ENCODE peak calls at places on chromosomes 1 and 21, in seven cellular contexts. One of them, this sample, is unnamed.
A peak's percentile ranks its signal among the peaks of the same experiment; 100 is the strongest.

GRCh38 chr21:33362044-33362555 is 37.3 kb downstream of the IFNAR1 start:
- DNase-seq in aorta: no peak
- DNase-seq in neuronal stem cell: no peak
- DNase-seq in cardiac muscle cell: no peak
- DNase-seq in mesenchymal stem cell: no peak
- DNase-seq in pancreas: no peak
- DNase-seq in tibial nerve: no peak
- DNase-seq in this sample: peak; percentile 68

GRCh38 chr1:195733826-195734225 is 874.4 kb downstream of the KCNT2 start:
- DNase-seq in aorta: no peak
- DNase-seq in neuronal stem cell: no peak
- DNase-seq in cardiac muscle cell: no peak
- DNase-seq in mesenchymal stem cell: peak; percentile 19
- DNase-seq in pancreas: no peak
- DNase-seq in tibial nerve: no peak
- DNase-seq in this sample: peak; percentile 54

GRCh38 chr1:70327306-70328076 is 27.0 kb downstream of the ANKRD13C start:
- DNase-seq in aorta: no peak
- DNase-seq in neuronal stem cell: no peak
- DNase-seq in cardiac muscle cell: no peak
- DNase-seq in mesenchymal stem cell: no peak
- DNase-seq in pancreas: no peak
- DNase-seq in tibial nerve: no peak
- DNase-seq in this sample: no peak

GRCh38 chr1:44557756-44558155 is 116.5 kb downstream of the TMEM53 start:
- DNase-seq in aorta: peak; percentile 17
- DNase-seq in neuronal stem cell: no peak
- DNase-seq in cardiac muscle cell: peak; percentile 21
- DNase-seq in mesenchymal stem cell: peak; percentile 12
- DNase-seq in pancreas: no peak
- DNase-seq in tibial nerve: no peak
- DNase-seq in this sample: no peak

GRCh38 chr1:108016451-108016920 is 51.5 kb upstream of the VAV3 start:
- DNase-seq in aorta: no peak
- DNase-seq in neuronal stem cell: no peak
- DNase-seq in cardiac muscle cell: peak; percentile 97
- DNase-seq in mesenchymal stem cell: peak; percentile 82
- DNase-seq in pancreas: no peak
- DNase-seq in tibial nerve: no peak
- DNase-seq in this sample: no peak

GRCh38 chr1:227131193-227131592 is 187.1 kb downstream of the CDC42BPA start:
- DNase-seq in aorta: no peak
- DNase-seq in neuronal stem cell: no peak
- DNase-seq in cardiac muscle cell: peak; percentile 63
- DNase-seq in mesenchymal stem cell: peak; percentile 53
- DNase-seq in pancreas: no peak
- DNase-seq in tibial nerve: no peak
- DNase-seq in this sample: peak; percentile 34

GRCh38 chr1:19057784-19058475 is 101.5 kb upstream of the IFFO2 start:
- DNase-seq in aorta: no peak
- DNase-seq in neuronal stem cell: no peak
- DNase-seq in cardiac muscle cell: no peak
- DNase-seq in mesenchymal stem cell: no peak
- DNase-seq in pancreas: no peak
- DNase-seq in tibial nerve: no peak
- DNase-seq in this sample: no peak

GRCh38 chr1:109792056-109792831 is 28.5 kb upstream of the EPS8L3 start:
- DNase-seq in aorta: peak; percentile 88
- DNase-seq in neuronal stem cell: peak; percentile 41
- DNase-seq in cardiac muscle cell: peak; percentile 98
- DNase-seq in mesenchymal stem cell: peak; percentile 96
- DNase-seq in pancreas: peak; percentile 63
- DNase-seq in tibial nerve: peak; percentile 50
- DNase-seq in this sample: peak; percentile 88

GRCh38 chr1:46719689-46720088 is 775 bp upstream of the EFCAB14 start:
- DNase-seq in aorta: no peak
- DNase-seq in neuronal stem cell: no peak
- DNase-seq in cardiac muscle cell: no peak
- DNase-seq in mesenchymal stem cell: peak; percentile 3
- DNase-seq in pancreas: no peak
- DNase-seq in tibial nerve: no peak
- DNase-seq in this sample: no peak

GRCh38 chr1:222777977-222778376 is 36.9 kb upstream of the DISP1 start:
- DNase-seq in aorta: no peak
- DNase-seq in neuronal stem cell: no peak
- DNase-seq in cardiac muscle cell: peak; percentile 84
- DNase-seq in mesenchymal stem cell: peak; percentile 16
- DNase-seq in pancreas: no peak
- DNase-seq in tibial nerve: peak; percentile 49
- DNase-seq in this sample: no peak

GRCh38 chr1:244730153-244730933 is 77.4 kb downstream of the DESI2 start:
- DNase-seq in aorta: peak; percentile 81
- DNase-seq in neuronal stem cell: peak; percentile 15
- DNase-seq in cardiac muscle cell: peak; percentile 73
- DNase-seq in mesenchymal stem cell: peak; percentile 48
- DNase-seq in pancreas: peak; percentile 72
- DNase-seq in tibial nerve: no peak
- DNase-seq in this sample: no peak

GRCh38 chr1:37605806-37606474 is 10.2 kb upstream of the GNL2 start:
- DNase-seq in aorta: no peak
- DNase-seq in neuronal stem cell: no peak
- DNase-seq in cardiac muscle cell: peak; percentile 55
- DNase-seq in mesenchymal stem cell: no peak
- DNase-seq in pancreas: no peak
- DNase-seq in tibial nerve: no peak
- DNase-seq in this sample: no peak

GRCh38 chr1:212467843-212468482 is 35.2 kb downstream of the NENF start:
- DNase-seq in aorta: peak; percentile 22
- DNase-seq in neuronal stem cell: no peak
- DNase-seq in cardiac muscle cell: no peak
- DNase-seq in mesenchymal stem cell: peak; percentile 26
- DNase-seq in pancreas: no peak
- DNase-seq in tibial nerve: no peak
- DNase-seq in this sample: no peak

GRCh38 chr1:205351984-205352713 is 4.6 kb downstream of the KLHDC8A start:
- DNase-seq in aorta: peak; percentile 64
- DNase-seq in neuronal stem cell: no peak
- DNase-seq in cardiac muscle cell: peak; percentile 40
- DNase-seq in mesenchymal stem cell: peak; percentile 61
- DNase-seq in pancreas: peak; percentile 56
- DNase-seq in tibial nerve: no peak
- DNase-seq in this sample: peak; percentile 91

GRCh38 chr1:206911064-206911663 is 10.6 kb downstream of the FCMR start:
- DNase-seq in aorta: no peak
- DNase-seq in neuronal stem cell: no peak
- DNase-seq in cardiac muscle cell: peak; percentile 82
- DNase-seq in mesenchymal stem cell: peak; percentile 71
- DNase-seq in pancreas: no peak
- DNase-seq in tibial nerve: peak; percentile 73
- DNase-seq in this sample: peak; percentile 40

GRCh38 chr1:906532-907420 is 16.9 kb upstream of the SAMD11 start:
- DNase-seq in aorta: peak; percentile 76
- DNase-seq in neuronal stem cell: no peak
- DNase-seq in cardiac muscle cell: peak; percentile 35
- DNase-seq in mesenchymal stem cell: peak; percentile 46
- DNase-seq in pancreas: no peak
- DNase-seq in tibial nerve: no peak
- DNase-seq in this sample: no peak

GRCh38 chr21:29384608-29385359 is 86.1 kb downstream of the BACH1 start:
- DNase-seq in aorta: no peak
- DNase-seq in neuronal stem cell: no peak
- DNase-seq in cardiac muscle cell: no peak
- DNase-seq in mesenchymal stem cell: no peak
- DNase-seq in pancreas: no peak
- DNase-seq in tibial nerve: no peak
- DNase-seq in this sample: no peak

GRCh38 chr1:215682232-215682631 is 115.1 kb downstream of the KCTD3 start:
- DNase-seq in aorta: no peak
- DNase-seq in neuronal stem cell: no peak
- DNase-seq in cardiac muscle cell: no peak
- DNase-seq in mesenchymal stem cell: no peak
- DNase-seq in pancreas: no peak
- DNase-seq in tibial nerve: no peak
- DNase-seq in this sample: no peak

GRCh38 chr1:54650417-54650816 is 8.8 kb downstream of the MROH7 start:
- DNase-seq in aorta: no peak
- DNase-seq in neuronal stem cell: no peak
- DNase-seq in cardiac muscle cell: no peak
- DNase-seq in mesenchymal stem cell: no peak
- DNase-seq in pancreas: no peak
- DNase-seq in tibial nerve: no peak
- DNase-seq in this sample: no peak

GRCh38 chr1:205588691-205589445 is 42.9 kb downstream of the ELK4 start:
- DNase-seq in aorta: peak; percentile 73
- DNase-seq in neuronal stem cell: no peak
- DNase-seq in cardiac muscle cell: peak; percentile 75
- DNase-seq in mesenchymal stem cell: peak; percentile 60
- DNase-seq in pancreas: no peak
- DNase-seq in tibial nerve: no peak
- DNase-seq in this sample: no peak

GRCh38 chr1:235990376-235990795 is 74.5 kb downstream of the NID1 start:
- DNase-seq in aorta: no peak
- DNase-seq in neuronal stem cell: no peak
- DNase-seq in cardiac muscle cell: peak; percentile 96
- DNase-seq in mesenchymal stem cell: no peak
- DNase-seq in pancreas: no peak
- DNase-seq in tibial nerve: no peak
- DNase-seq in this sample: no peak

GRCh38 chr1:225426395-225427248 is 1.2 kb downstream of the LBR start:
- DNase-seq in aorta: peak; percentile 81
- DNase-seq in neuronal stem cell: no peak
- DNase-seq in cardiac muscle cell: peak; percentile 35
- DNase-seq in mesenchymal stem cell: peak; percentile 49
- DNase-seq in pancreas: peak; percentile 73
- DNase-seq in tibial nerve: peak; percentile 5
- DNase-seq in this sample: peak; percentile 30

GRCh38 chr1:234753979-234754378 is 144.0 kb upstream of the IRF2BP2 start:
- DNase-seq in aorta: no peak
- DNase-seq in neuronal stem cell: no peak
- DNase-seq in cardiac muscle cell: no peak
- DNase-seq in mesenchymal stem cell: no peak
- DNase-seq in pancreas: no peak
- DNase-seq in tibial nerve: no peak
- DNase-seq in this sample: no peak

GRCh38 chr1:234756857-234757256 is 146.9 kb upstream of the IRF2BP2 start:
- DNase-seq in aorta: no peak
- DNase-seq in neuronal stem cell: no peak
- DNase-seq in cardiac muscle cell: no peak
- DNase-seq in mesenchymal stem cell: no peak
- DNase-seq in pancreas: no peak
- DNase-seq in tibial nerve: no peak
- DNase-seq in this sample: no peak

GRCh38 chr1:234755449-234755863 is 145.5 kb upstream of the IRF2BP2 start:
- DNase-seq in aorta: peak; percentile 88
- DNase-seq in neuronal stem cell: no peak
- DNase-seq in cardiac muscle cell: peak; percentile 94
- DNase-seq in mesenchymal stem cell: peak; percentile 79
- DNase-seq in pancreas: peak; percentile 71
- DNase-seq in tibial nerve: peak; percentile 90
- DNase-seq in this sample: no peak

GRCh38 chr1:234758851-234759250 is 148.9 kb upstream of the IRF2BP2 start:
- DNase-seq in aorta: no peak
- DNase-seq in neuronal stem cell: no peak
- DNase-seq in cardiac muscle cell: no peak
- DNase-seq in mesenchymal stem cell: peak; percentile 92
- DNase-seq in pancreas: no peak
- DNase-seq in tibial nerve: no peak
- DNase-seq in this sample: no peak

GRCh38 chr1:234756066-234756783 is 146.2 kb upstream of the IRF2BP2 start:
- DNase-seq in aorta: no peak
- DNase-seq in neuronal stem cell: no peak
- DNase-seq in cardiac muscle cell: peak; percentile 51
- DNase-seq in mesenchymal stem cell: peak; percentile 46
- DNase-seq in pancreas: no peak
- DNase-seq in tibial nerve: no peak
- DNase-seq in this sample: no peak
- H3K4me1 ChIP-seq in aorta: no peaks in the 10 kb centered on the region
- H3K4me1 ChIP-seq in neuronal stem cell: peaks cover 7% of the 10 kb centered on the region
- H3K4me1 ChIP-seq in cardiac muscle cell: peaks cover 3% of the 10 kb centered on the region
- H3K4me1 ChIP-seq in mesenchymal stem cell: peaks cover 12% of the 10 kb centered on the region
- H3K4me1 ChIP-seq in pancreas: peaks cover 8% of the 10 kb centered on the region
- H3K4me1 ChIP-seq in tibial nerve: no peaks in the 10 kb centered on the region
- H3K4me1 ChIP-seq in this sample: no peaks in the 10 kb centered on the region

DNA sequence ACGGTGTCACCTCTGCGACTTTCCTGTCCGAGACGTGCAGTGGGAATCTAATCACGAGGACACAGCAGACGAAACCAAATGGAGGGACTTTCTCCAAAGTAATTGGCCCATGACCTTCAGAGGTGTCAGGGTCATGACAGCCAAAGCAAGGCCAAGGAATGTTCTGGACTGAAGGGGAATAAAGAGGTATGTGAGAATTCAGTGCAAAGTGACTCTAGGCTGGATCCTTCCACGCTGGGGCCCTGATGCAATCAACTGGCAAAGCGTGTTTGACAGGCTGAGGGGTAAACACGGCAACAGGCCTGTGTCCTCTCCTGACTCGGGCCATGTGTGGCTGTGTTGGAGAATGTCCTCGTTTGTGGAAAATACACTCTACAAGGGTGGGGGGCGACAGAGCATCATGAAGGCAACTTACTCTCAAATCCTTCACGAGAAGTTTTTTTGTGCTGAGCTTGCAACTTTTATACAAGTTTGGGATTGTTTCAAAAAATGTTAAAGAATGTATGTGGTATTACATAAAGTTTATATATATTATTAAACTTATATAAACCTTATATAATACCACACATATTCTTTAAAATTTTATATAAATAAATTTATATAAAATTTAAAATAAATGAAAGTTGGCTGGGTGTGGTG is 1.7 kb downstream of the CFAP74 start:
- DNase-seq in aorta: no peak
- DNase-seq in neuronal stem cell: no peak
- DNase-seq in cardiac muscle cell: no peak
- DNase-seq in mesenchymal stem cell: no peak
- DNase-seq in pancreas: no peak
- DNase-seq in tibial nerve: no peak
- DNase-seq in this sample: no peak
- H3K27me3 ChIP-seq in aorta: no peaks in the 10 kb centered on the region
- H3K27me3 ChIP-seq in neuronal stem cell: peaks cover 18% of the 10 kb centered on the region
- H3K27me3 ChIP-seq in cardiac muscle cell: no peaks in the 10 kb centered on the region
- H3K27me3 ChIP-seq in mesenchymal stem cell: peaks cover 33% of the 10 kb centered on the region
- H3K27me3 ChIP-seq in pancreas: peaks cover 7% of the 10 kb centered on the region
- H3K27me3 ChIP-seq in tibial nerve: no peaks in the 10 kb centered on the region
- H3K27me3 ChIP-seq in this sample: no peaks in the 10 kb centered on the region

GRCh38 chr1:16184557-16185303 is 27.7 kb downstream of the ARHGEF19 start:
- DNase-seq in aorta: peak; percentile 74
- DNase-seq in neuronal stem cell: no peak
- DNase-seq in cardiac muscle cell: no peak
- DNase-seq in mesenchymal stem cell: no peak
- DNase-seq in pancreas: no peak
- DNase-seq in tibial nerve: no peak
- DNase-seq in this sample: no peak
- H3K4me3 ChIP-seq in aorta: no peak overlapping the region
- H3K4me3 ChIP-seq in neuronal stem cell: no peak overlapping the region
- H3K4me3 ChIP-seq in cardiac muscle cell: no peak overlapping the region
- H3K4me3 ChIP-seq in mesenchymal stem cell: no peak overlapping the region
- H3K4me3 ChIP-seq in pancreas: no peak overlapping the region
- H3K4me3 ChIP-seq in tibial nerve: no peak overlapping the region
- H3K4me3 ChIP-seq in this sample: no peak overlapping the region

GRCh38 chr1:26767714-26768113 is 20.0 kb upstream of the PIGV start:
- DNase-seq in aorta: no peak
- DNase-seq in neuronal stem cell: no peak
- DNase-seq in cardiac muscle cell: no peak
- DNase-seq in mesenchymal stem cell: no peak
- DNase-seq in pancreas: no peak
- DNase-seq in tibial nerve: no peak
- DNase-seq in this sample: no peak
- H3K4me1 ChIP-seq in aorta: peaks cover 3% of the 10 kb centered on the region
- H3K4me1 ChIP-seq in neuronal stem cell: peaks cover 7% of the 10 kb centered on the region
- H3K4me1 ChIP-seq in cardiac muscle cell: no peaks in the 10 kb centered on the region
- H3K4me1 ChIP-seq in mesenchymal stem cell: peaks cover 19% of the 10 kb centered on the region
- H3K4me1 ChIP-seq in pancreas: no peaks in the 10 kb centered on the region
- H3K4me1 ChIP-seq in tibial nerve: no peaks in the 10 kb centered on the region
- H3K4me1 ChIP-seq in this sample: no peaks in the 10 kb centered on the region